ENCODE peak calls at places on chromosomes 5 and 9, in six cellular contexts. A, E, W, M, P and F are unnamed samples.

GRCh38 chr9:76810377-76810957 is 46.2 kb downstream of the PCA3 start:
- DNase-seq in A (no peak), E (no peak), W (peak), M (no peak), P (no peak), F (no peak)

GRCh38 chr5:5523066-5523505 is 100.6 kb downstream of the ICE1 start:
- DNase-seq in A (no peak), E (no peak), W (peak), M (no peak), P (no peak), F (no peak)

GRCh38 chr5:36078430-36078829 is 11.7 kb upstream of the UGT3A2 start:
- DNase-seq in A (no peak), E (no peak), W (no peak), M (no peak), P (no peak), F (no peak)

GRCh38 chr5:128378636-128379035 is 159.4 kb downstream of the FBN2 start:
- DNase-seq in A (no peak), E (no peak), W (peak), M (no peak), P (no peak), F (no peak)

GRCh38 chr9:114166606-114167572 is 11.6 kb downstream of the COL27A1 start:
- DNase-seq in A (no peak), E (no peak), W (no peak), M (no peak), P (no peak), F (peak)

GRCh38 chr5:157115012-157115411 is 6.2 kb upstream of the HAVCR2 start:
- DNase-seq in A (no peak), E (no peak), W (no peak), M (no peak), P (no peak), F (no peak)

GRCh38 chr5:7364226-7364875 is 31.6 kb upstream of the ADCY2 start:
- DNase-seq in A (no peak), E (no peak), W (no peak), M (no peak), P (no peak), F (no peak)

GRCh38 chr5:167743685-167744084 is 547.8 kb upstream of the WWC1 start:
- DNase-seq in A (no peak), E (no peak), W (no peak), M (no peak), P (no peak), F (no peak)

GRCh38 chr5:169753795-169754194 is 116.7 kb downstream of the DOCK2 start:
- DNase-seq in A (no peak), E (no peak), W (no peak), M (no peak), P (no peak), F (no peak)

GRCh38 chr5:671459-672328 is 21.5 kb downstream of the TPPP start:
- DNase-seq in A (peak), E (peak), W (no peak), M (peak), P (peak), F (peak)

GRCh38 chr9:123551636-123552203 is 195.7 kb downstream of the CRB2 start:
- DNase-seq in A (no peak), E (no peak), W (no peak), M (no peak), P (no peak), F (no peak)

GRCh38 chr5:136014049-136014516 is 14.7 kb upstream of the TGFBI start:
- DNase-seq in A (peak), E (no peak), W (no peak), M (no peak), P (peak), F (no peak)

GRCh38 chr9:4839470-4839912 is 46.7 kb downstream of the RCL1 start:
- DNase-seq in A (no peak), E (no peak), W (no peak), M (no peak), P (no peak), F (no peak)

GRCh38 chr9:96874947-96875459 is 20.7 kb upstream of the ZNF782 start:
- DNase-seq in A (peak), E (no peak), W (no peak), M (no peak), P (no peak), F (peak)

GRCh38 chr9:73042155-73042554 is 89.3 kb upstream of the ALDH1A1 start:
- DNase-seq in A (no peak), E (no peak), W (no peak), M (no peak), P (no peak), F (no peak)

GRCh38 chr5:44388504-44389409 is 463 bp downstream of the FGF10 start:
- DNase-seq in A (no peak), E (no peak), W (no peak), M (no peak), P (peak), F (peak)

GRCh38 chr5:107555425-107556090 is 115.2 kb downstream of the EFNA5 start:
- DNase-seq in A (no peak), E (no peak), W (no peak), M (no peak), P (no peak), F (no peak)

GRCh38 chr5:133780619-133781280 is 168.4 kb upstream of the FSTL4 start:
- DNase-seq in A (no peak), E (no peak), W (no peak), M (no peak), P (no peak), F (no peak)

GRCh38 chr5:120465281-120465961 is 1.3 kb downstream of the PRR16 start:
- DNase-seq in A (no peak), E (no peak), W (no peak), M (no peak), P (no peak), F (peak)